ENCODE peak calls at places on chromosomes 16 and 17, in six cellular contexts. Z, O, L, M, N and T are unnamed samples.

GRCh38 chr17:7885357-7886226 is 3.0 kb upstream of the CHD3 start:
- DNase-seq in Z (peak), O (no peak), L (peak), M (peak), N (peak), T (peak)

GRCh38 chr16:4307215-4308037 is 8.4 kb upstream of the GLIS2 start:
- DNase-seq in Z (peak), O (peak), L (peak), M (peak), N (peak), T (peak)

GRCh38 chr16:82049484-82049883 is 14.4 kb downstream of the HSD17B2 start:
- DNase-seq in Z (no peak), O (no peak), L (no peak), M (no peak), N (no peak), T (no peak)

GRCh38 chr16:77430360-77430759 is 4.5 kb downstream of the ADAMTS18 start:
- DNase-seq in Z (no peak), O (no peak), L (no peak), M (no peak), N (no peak), T (no peak)

GRCh38 chr17:1487939-1488825 is 4.3 kb downstream of the MYO1C start:
- DNase-seq in Z (peak), O (no peak), L (peak), M (peak), N (peak), T (peak)

GRCh38 chr16:51989637-51990230 is 557.2 kb downstream of the TOX3 start:
- DNase-seq in Z (no peak), O (no peak), L (no peak), M (no peak), N (no peak), T (no peak)

GRCh38 chr17:19013806-19014627 is 9.5 kb upstream of the FAM83G start:
- DNase-seq in Z (peak), O (no peak), L (no peak), M (no peak), N (no peak), T (no peak)

GRCh38 chr16:66503030-66503429 is 46.9 kb downstream of the TK2 start:
- DNase-seq in Z (peak), O (no peak), L (no peak), M (no peak), N (no peak), T (no peak)

GRCh38 chr16:16828913-16829398 is 450.0 kb downstream of the NPIPA7 start:
- DNase-seq in Z (no peak), O (no peak), L (no peak), M (peak), N (no peak), T (no peak)

GRCh38 chr17:19546289-19547065 is 12.8 kb downstream of the SLC47A1 start:
- DNase-seq in Z (peak), O (no peak), L (no peak), M (peak), N (no peak), T (no peak)

GRCh38 chr17:58414596-58414997 is 2.7 kb downstream of the RNF43 start:
- DNase-seq in Z (no peak), O (no peak), L (no peak), M (no peak), N (no peak), T (no peak)

GRCh38 chr17:4948997-4949320 is 629 bp upstream of the PFN1 start:
- DNase-seq in Z (peak), O (no peak), L (peak), M (peak), N (peak), T (peak)

GRCh38 chr17:42163113-42163512 is 8.3 kb upstream of the RAB5C start:
- DNase-seq in Z (no peak), O (no peak), L (no peak), M (peak), N (no peak), T (no peak)

GRCh38 chr16:68529931-68530667 is 9.0 kb upstream of the ZFP90 start:
- DNase-seq in Z (peak), O (peak), L (peak), M (peak), N (peak), T (peak)

GRCh38 chr17:39659286-39660010 is 5.7 kb upstream of the TCAP start:
- DNase-seq in Z (no peak), O (no peak), L (no peak), M (no peak), N (no peak), T (no peak)

GRCh38 chr16:69861276-69862030 is 89.7 kb upstream of the CLEC18A start:
- DNase-seq in Z (no peak), O (no peak), L (peak), M (no peak), N (no peak), T (peak)

GRCh38 chr17:63537991-63538692 is 12.1 kb upstream of the DCAF7 start:
- DNase-seq in Z (peak), O (no peak), L (no peak), M (peak), N (no peak), T (no peak)

GRCh38 chr17:63540581-63540980 is 9.7 kb upstream of the DCAF7 start:
- DNase-seq in Z (peak), O (no peak), L (no peak), M (no peak), N (no peak), T (no peak)

GRCh38 chr17:63542218-63542545 is 8.1 kb upstream of the DCAF7 start:
- DNase-seq in Z (no peak), O (no peak), L (no peak), M (no peak), N (no peak), T (no peak)

GRCh38 chr17:63537001-63537400 is 13.3 kb upstream of the DCAF7 start:
- DNase-seq in Z (peak), O (no peak), L (no peak), M (no peak), N (no peak), T (no peak)

DNA sequence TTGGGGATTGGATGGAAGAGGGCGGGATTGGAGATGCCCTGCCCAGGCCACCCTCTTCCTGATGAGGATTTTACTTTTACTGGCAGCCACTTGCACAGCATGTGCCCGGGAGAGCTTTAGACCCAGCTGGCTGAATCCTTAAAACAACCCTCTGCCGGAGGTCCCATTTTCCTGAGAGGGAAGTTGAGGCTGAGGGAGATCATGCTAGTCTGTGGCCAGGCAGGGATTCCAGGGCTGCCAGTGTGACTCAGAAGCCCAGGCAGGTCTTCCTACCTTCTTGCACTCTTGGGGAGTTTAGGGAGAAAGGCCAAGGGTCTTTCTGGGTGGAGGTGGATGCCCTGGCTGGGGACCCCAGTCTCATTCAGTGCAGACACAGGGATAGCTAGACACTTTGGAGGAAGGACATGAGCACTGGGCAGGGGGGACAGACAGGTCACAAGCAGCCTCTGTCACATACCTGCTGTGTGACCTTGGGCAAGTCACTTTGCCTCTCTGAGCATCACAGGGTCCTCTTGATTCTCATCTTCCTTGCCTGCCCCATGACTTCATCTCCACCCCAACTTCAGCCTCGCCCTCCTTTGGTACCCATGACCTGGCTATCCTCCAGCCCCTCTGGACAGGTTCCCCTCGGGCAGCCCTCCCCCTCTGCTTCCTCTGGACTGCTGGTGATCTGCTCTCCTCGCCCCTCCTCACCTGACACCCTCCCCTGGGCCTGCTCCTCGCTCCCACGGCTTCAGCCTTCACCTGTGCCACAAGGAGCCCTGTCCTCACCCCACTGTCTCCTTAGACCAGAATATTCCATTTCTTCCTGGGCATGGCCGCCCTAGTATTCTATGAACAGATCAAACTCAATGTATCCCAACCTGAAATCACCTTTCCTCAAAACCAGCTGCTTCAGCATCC is 11.3 kb upstream of the DCAF7 start:
- DNase-seq in Z (peak), O (no peak), L (no peak), M (no peak), N (no peak), T (no peak)
- H3K4me3 ChIP-seq in Z (no peak), O (no peak), L (no peak), M (no peak), N (no peak), T (no peak)

DNA sequence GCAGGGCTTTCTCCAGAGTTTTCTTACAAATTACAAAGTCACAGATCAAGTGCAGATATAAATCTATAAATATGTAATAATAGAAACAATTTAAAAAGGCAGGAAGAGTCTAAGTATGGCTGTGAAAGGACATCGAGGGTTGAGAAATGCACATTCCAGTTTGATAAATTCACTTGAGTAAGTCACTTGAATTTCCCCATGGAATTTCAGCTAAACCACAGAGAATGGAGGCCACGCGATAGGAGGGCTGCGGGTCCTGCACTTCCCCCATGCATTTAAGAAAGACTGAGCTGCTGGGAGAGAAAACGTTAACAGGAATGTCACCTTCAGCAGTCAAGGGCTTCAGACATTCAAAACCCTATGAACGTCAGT is 6.1 kb upstream of the MXRA7 start:
- DNase-seq in Z (no peak), O (no peak), L (peak), M (no peak), N (no peak), T (peak)
- H3K4me3 ChIP-seq in Z (no peak), O (no peak), L (no peak), M (no peak), N (no peak), T (peak)

DNA sequence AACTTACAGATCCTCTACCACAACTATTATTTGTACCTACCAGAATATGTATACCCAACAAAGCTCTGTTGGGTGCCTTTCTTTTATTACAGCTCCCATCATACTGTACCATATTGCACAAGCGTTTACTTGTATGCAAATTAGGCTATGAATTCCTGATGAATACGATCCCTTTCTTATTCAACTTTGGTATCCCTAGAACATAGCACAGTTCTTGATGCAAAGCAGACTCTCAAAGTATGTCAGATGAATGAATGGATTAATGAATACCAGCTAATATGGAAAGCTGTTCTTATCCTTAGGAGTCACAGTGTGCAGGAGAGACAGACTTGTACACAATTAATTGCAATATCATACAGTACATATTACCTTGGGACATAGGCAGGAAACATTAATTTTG is 79.7 kb upstream of the NACA2 start:
- DNase-seq in Z (no peak), O (no peak), L (no peak), M (no peak), N (no peak), T (no peak)
- H3K4me3 ChIP-seq in Z (no peak), O (no peak), L (no peak), M (no peak), N (no peak), T (no peak)

DNA sequence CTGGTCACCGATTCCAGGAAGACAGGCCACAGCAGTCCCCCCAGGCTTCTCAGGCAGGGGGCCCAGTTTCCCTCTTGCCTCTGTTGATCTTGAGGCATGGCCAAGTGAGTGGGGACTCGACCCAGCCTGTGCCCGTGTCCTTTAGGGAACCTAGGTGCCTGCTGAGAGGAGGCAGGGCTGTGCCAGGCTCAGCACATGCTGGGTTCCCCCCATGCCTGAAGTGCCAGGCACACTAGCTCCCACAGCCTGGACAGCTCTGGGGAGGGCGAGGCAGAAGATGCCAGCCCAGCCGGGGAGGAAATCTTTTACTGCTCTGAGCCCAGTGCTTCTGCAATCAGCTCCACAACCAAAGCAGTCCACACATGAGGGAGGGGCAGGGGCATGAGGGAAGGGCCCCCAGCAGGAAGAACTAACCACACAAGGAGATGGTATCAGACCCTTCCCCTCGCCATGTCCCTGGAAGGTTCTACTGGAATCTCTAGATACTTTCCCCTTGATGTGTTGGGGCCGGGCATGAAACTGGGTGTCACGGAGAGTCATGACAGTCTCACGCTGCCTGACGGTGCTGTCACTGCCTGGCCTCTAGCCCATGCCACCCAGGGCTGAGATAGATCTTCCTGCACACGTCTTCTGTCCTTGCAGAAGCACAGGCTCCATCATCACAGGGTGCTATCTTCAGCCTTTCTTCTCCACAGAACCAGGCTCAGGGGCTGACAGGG is 25.5 kb downstream of the MYO18A start:
- DNase-seq in Z (no peak), O (no peak), L (no peak), M (no peak), N (no peak), T (no peak)
- H3K4me3 ChIP-seq in Z (no peak), O (no peak), L (no peak), M (no peak), N (no peak), T (no peak)

GRCh38 chr17:16972346-16972745 is 428 bp upstream of the TNFRSF13B start:
- DNase-seq in Z (no peak), O (no peak), L (no peak), M (no peak), N (no peak), T (no peak)

GRCh38 chr17:16968786-16969185 is 3.1 kb downstream of the TNFRSF13B start:
- DNase-seq in Z (no peak), O (no peak), L (no peak), M (no peak), N (no peak), T (no peak)

GRCh38 chr17:16973760-16974540 is 2.0 kb upstream of the TNFRSF13B start:
- DNase-seq in Z (no peak), O (no peak), L (no peak), M (no peak), N (no peak), T (no peak)

GRCh38 chr17:16971458-16972338 is at the start of gene TNFRSF13B:
- DNase-seq in Z (no peak), O (no peak), L (no peak), M (no peak), N (no peak), T (no peak)

GRCh38 chr17:16969931-16970906 is 1.7 kb downstream of the TNFRSF13B start:
- DNase-seq in Z (no peak), O (no peak), L (no peak), M (no peak), N (no peak), T (no peak)
- H3K4me3 ChIP-seq in Z (no peak), O (no peak), L (no peak), M (no peak), N (no peak), T (no peak)

DNA sequence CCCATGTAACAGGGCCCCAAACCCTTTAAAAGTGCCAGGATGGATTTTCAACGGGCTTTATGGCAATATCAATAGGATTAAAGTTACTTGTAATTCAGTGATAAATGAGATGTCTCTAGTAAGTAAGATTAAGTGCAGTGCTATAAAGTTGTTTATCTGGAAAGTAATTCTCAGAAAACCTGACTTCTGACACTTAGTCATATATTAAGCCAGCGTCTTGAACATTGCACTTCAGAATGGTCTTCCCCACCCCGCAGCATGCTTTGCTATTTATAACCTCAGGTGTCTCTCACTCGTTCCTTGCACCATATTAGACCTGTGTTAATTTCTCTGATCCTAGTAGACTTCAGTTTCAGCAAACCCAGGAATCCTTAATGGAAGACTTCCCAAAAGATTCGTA is 2.1 kb upstream of the MAF start:
- DNase-seq in Z (no peak), O (no peak), L (no peak), M (no peak), N (no peak), T (no peak)
- H3K4me3 ChIP-seq in Z (peak), O (no peak), L (no peak), M (peak), N (peak), T (peak)

GRCh38 chr17:82496529-82497434 is 22.8 kb upstream of the FOXK2 start:
- DNase-seq in Z (peak), O (no peak), L (peak), M (peak), N (peak), T (peak)

GRCh38 chr17:82492647-82493516 is 26.6 kb upstream of the FOXK2 start:
- DNase-seq in Z (peak), O (no peak), L (peak), M (no peak), N (no peak), T (peak)

GRCh38 chr17:82495844-82496528 is 23.5 kb upstream of the FOXK2 start:
- DNase-seq in Z (no peak), O (no peak), L (no peak), M (no peak), N (no peak), T (no peak)

GRCh38 chr17:82493517-82493840 is 26.1 kb upstream of the FOXK2 start:
- DNase-seq in Z (no peak), O (no peak), L (no peak), M (no peak), N (no peak), T (no peak)

DNA sequence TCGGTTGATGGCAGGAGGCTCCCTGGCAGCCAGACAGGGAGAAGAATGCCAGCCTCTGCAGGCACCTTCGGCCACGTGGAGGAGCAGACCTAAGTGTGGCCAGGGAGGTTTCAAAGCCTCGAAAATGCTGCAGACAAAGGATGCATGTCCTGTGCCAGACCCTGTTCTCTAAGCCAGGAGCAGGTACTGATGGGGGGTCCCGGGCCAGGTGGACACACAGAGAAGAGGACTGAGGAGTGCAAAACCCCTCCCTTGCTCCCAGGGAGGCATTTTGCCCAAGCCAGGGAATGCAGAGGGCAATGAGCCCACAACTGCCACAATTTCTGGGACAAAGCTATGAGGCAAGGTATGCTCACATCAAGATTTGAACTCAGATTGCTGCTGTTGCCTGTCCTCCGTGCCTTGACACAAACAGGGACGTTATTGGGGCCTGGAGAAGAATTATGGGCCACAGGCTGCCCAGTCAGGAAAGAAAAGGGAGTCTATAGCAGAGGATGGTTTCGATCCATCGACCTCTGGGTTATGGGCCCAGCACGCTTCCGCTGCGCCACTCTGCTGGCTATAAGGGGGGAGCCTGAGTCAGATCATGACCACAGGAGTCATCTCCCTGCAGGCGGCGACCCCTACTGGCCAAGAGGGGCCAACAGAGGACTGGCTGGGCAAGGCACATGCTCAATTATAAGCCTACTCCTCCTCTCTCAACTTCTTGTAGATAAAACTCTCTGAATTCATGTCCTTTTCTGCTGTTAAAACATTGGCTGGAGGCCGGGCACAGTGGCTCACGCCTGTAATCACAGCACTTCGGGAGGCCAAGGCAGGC is 25.1 kb upstream of the FOXK2 start:
- DNase-seq in Z (peak), O (peak), L (peak), M (peak), N (peak), T (peak)
- H3K4me3 ChIP-seq in Z (no peak), O (no peak), L (no peak), M (peak), N (no peak), T (peak)

GRCh38 chr16:17939052-17939673 is 397.4 kb downstream of the NPIPA8 start:
- DNase-seq in Z (no peak), O (no peak), L (no peak), M (no peak), N (no peak), T (no peak)
- H3K4me3 ChIP-seq in Z (no peak), O (no peak), L (no peak), M (no peak), N (peak), T (no peak)

GRCh38 chr17:45309400-45309799 is 7.4 kb downstream of the MAP3K14 start:
- DNase-seq in Z (no peak), O (no peak), L (no peak), M (no peak), N (no peak), T (no peak)

GRCh38 chr17:45312477-45313418 is 4.1 kb downstream of the MAP3K14 start:
- DNase-seq in Z (no peak), O (no peak), L (no peak), M (no peak), N (no peak), T (no peak)

GRCh38 chr17:45311762-45312476 is 4.9 kb downstream of the MAP3K14 start:
- DNase-seq in Z (no peak), O (no peak), L (peak), M (no peak), N (peak), T (peak)

GRCh38 chr17:45310380-45311324 is 6.2 kb downstream of the MAP3K14 start:
- DNase-seq in Z (no peak), O (no peak), L (no peak), M (no peak), N (no peak), T (peak)

GRCh38 chr17:45311406-45311761 is 5.4 kb downstream of the MAP3K14 start:
- DNase-seq in Z (no peak), O (no peak), L (no peak), M (peak), N (no peak), T (no peak)
- H3K4me3 ChIP-seq in Z (no peak), O (no peak), L (no peak), M (no peak), N (peak), T (no peak)